ENCODE peak calls at places on chromosomes 16 and 17, in nine cellular contexts. W is osteoblast; T is uterus; F is fibroblast of lung; E is colonic mucosa; Y is GM04503; V is CD8-positive, alpha-beta memory T cell; K is lung; H is HFFc6. A is an unnamed sample.

GRCh38 chr16:69049146-69049545 is 56.3 kb upstream of the HAS3 start:
- DNase-seq in F (peak), K (no peak), H (peak), W (peak), T (no peak), E (no peak), V (no peak), Y (no peak), A (peak)

GRCh38 chr17:21280081-21280518 is 4.4 kb upstream of the MAP2K3 start:
- DNase-seq in V (peak), Y (no peak), H (peak), W (peak), T (peak), K (peak), F (peak), E (peak), A (peak)

GRCh38 chr17:17525956-17526355 is 29.8 kb upstream of the RASD1 start:
- DNase-seq in Y (no peak), E (peak), W (peak), H (no peak), V (no peak), T (no peak), F (no peak), K (no peak), A (no peak)

GRCh38 chr16:71364306-71364705 is 5.8 kb downstream of the CALB2 start:
- DNase-seq in F (no peak), E (no peak), W (peak), T (no peak), K (no peak), Y (no peak), H (no peak), V (no peak), A (no peak)

GRCh38 chr17:44197980-44198720 is 1.5 kb downstream of the ATXN7L3 start:
- DNase-seq in F (peak), E (peak), H (peak), W (peak), V (no peak), Y (no peak), K (peak), T (no peak), A (peak)

GRCh38 chr17:17766351-17767095 is 70.3 kb downstream of the SREBF1 start:
- DNase-seq in H (no peak), T (no peak), V (no peak), F (no peak), E (no peak), K (no peak), W (no peak), Y (no peak), A (no peak)

GRCh38 chr17:19338031-19338990 is 24.2 kb downstream of the B9D1 start:
- DNase-seq in K (peak), E (peak), Y (no peak), H (no peak), F (peak), V (peak), W (peak), T (no peak), A (peak)

GRCh38 chr17:66889480-66890230 is 54.7 kb downstream of the CACNG5 start:
- DNase-seq in H (no peak), E (no peak), W (peak), K (no peak), V (no peak), F (no peak), Y (no peak), T (no peak), A (no peak)

GRCh38 chr17:82875418-82875856 is 35.6 kb upstream of the ZNF750 start:
- DNase-seq in Y (no peak), T (no peak), W (no peak), K (peak), F (no peak), H (no peak), V (no peak), E (no peak), A (no peak)

GRCh38 chr17:1730345-1731193 is 6.1 kb downstream of the WDR81 start:
- DNase-seq in W (peak), E (peak), Y (no peak), F (peak), K (peak), H (peak), V (no peak), T (peak), A (peak)

GRCh38 chr16:5328546-5328945 is 231.0 kb upstream of the EEF2KMT start:
- DNase-seq in Y (no peak), F (no peak), K (no peak), E (no peak), V (no peak), T (no peak), H (no peak), W (no peak), A (no peak)

GRCh38 chr16:53220585-53220984 is 165.8 kb downstream of the CHD9 start:
- DNase-seq in E (no peak), H (peak), F (peak), V (no peak), K (no peak), T (no peak), Y (no peak), W (no peak), A (no peak)

GRCh38 chr17:64442550-64442971 is 6.4 kb upstream of the MILR1 start:
- DNase-seq in Y (no peak), V (no peak), K (no peak), H (no peak), E (no peak), W (no peak), F (no peak), T (no peak), A (peak)

GRCh38 chr16:55498101-55498500 is 10.8 kb upstream of the LPCAT2 start:
- DNase-seq in T (no peak), W (no peak), H (no peak), F (no peak), Y (no peak), V (no peak), E (peak), K (peak), A (no peak)

GRCh38 chr16:23369416-23369815 is 67.3 kb downstream of the SCNN1B start:
- DNase-seq in F (no peak), W (peak), H (no peak), T (no peak), Y (no peak), K (no peak), V (no peak), E (no peak), A (no peak)